ENCODE peak calls at places on chromosomes 12 and 14, in ten cellular contexts. One of them, this sample, is unnamed.

GRCh38 chr12:49230176-49230575 is 34.7 kb upstream of the TUBA1C start:
- DNase-seq in CD4-positive, CD25-positive, alpha-beta regulatory T cell: no peak
- DNase-seq in cardiac muscle cell: no peak
- DNase-seq in lower lobe of right lung: no peak
- DNase-seq in mucosa of descending colon: no peak
- DNase-seq in neuronal stem cell: no peak
- DNase-seq in left ventricle myocardium inferior: no peak
- DNase-seq in heart left ventricle: no peak
- DNase-seq in left lung: no peak
- DNase-seq in HepG2: no peak
- DNase-seq in this sample: no peak

GRCh38 chr12:113403435-113404415 is at the start of gene SDS:
- DNase-seq in neuronal stem cell: no peak
- DNase-seq in heart left ventricle: peak; percentile 66
- DNase-seq in lower lobe of right lung: no peak
- DNase-seq in left lung: peak; percentile 70
- DNase-seq in HepG2: no peak
- DNase-seq in left ventricle myocardium inferior: peak; percentile 46
- DNase-seq in mucosa of descending colon: peak; percentile 45
- DNase-seq in CD4-positive, CD25-positive, alpha-beta regulatory T cell: no peak
- DNase-seq in cardiac muscle cell: no peak
- DNase-seq in this sample: no peak

GRCh38 chr14:69620981-69621380 is 9.6 kb downstream of the SUSD6 start:
- DNase-seq in left lung: no peak
- DNase-seq in neuronal stem cell: no peak
- DNase-seq in heart left ventricle: no peak
- DNase-seq in left ventricle myocardium inferior: no peak
- DNase-seq in cardiac muscle cell: no peak
- DNase-seq in HepG2: no peak
- DNase-seq in CD4-positive, CD25-positive, alpha-beta regulatory T cell: no peak
- DNase-seq in mucosa of descending colon: no peak
- DNase-seq in lower lobe of right lung: no peak
- DNase-seq in this sample: no peak

GRCh38 chr14:85529803-85530574 is at the start of gene FLRT2:
- DNase-seq in mucosa of descending colon: peak; percentile 21
- DNase-seq in heart left ventricle: peak; percentile 37
- DNase-seq in lower lobe of right lung: peak; percentile 57
- DNase-seq in cardiac muscle cell: peak; percentile 29
- DNase-seq in left lung: peak; percentile 68
- DNase-seq in left ventricle myocardium inferior: peak; percentile 50
- DNase-seq in CD4-positive, CD25-positive, alpha-beta regulatory T cell: no peak
- DNase-seq in HepG2: no peak
- DNase-seq in neuronal stem cell: peak; percentile 23
- DNase-seq in this sample: no peak

GRCh38 chr14:20970983-20971704 is 15.9 kb downstream of the RNASE2 start:
- DNase-seq in cardiac muscle cell: peak; percentile 93
- DNase-seq in neuronal stem cell: peak; percentile 82
- DNase-seq in HepG2: peak; percentile 80
- DNase-seq in mucosa of descending colon: peak; percentile 77
- DNase-seq in lower lobe of right lung: peak; percentile 91
- DNase-seq in heart left ventricle: peak; percentile 87
- DNase-seq in CD4-positive, CD25-positive, alpha-beta regulatory T cell: peak; percentile 74
- DNase-seq in left ventricle myocardium inferior: peak; percentile 84
- DNase-seq in left lung: peak; percentile 89
- DNase-seq in this sample: peak; percentile 88

GRCh38 chr12:128783129-128783574 is 40.6 kb downstream of the SLC15A4 start:
- DNase-seq in HepG2: no peak
- DNase-seq in mucosa of descending colon: no peak
- DNase-seq in cardiac muscle cell: no peak
- DNase-seq in lower lobe of right lung: no peak
- DNase-seq in neuronal stem cell: no peak
- DNase-seq in left lung: no peak
- DNase-seq in heart left ventricle: no peak
- DNase-seq in left ventricle myocardium inferior: no peak
- DNase-seq in CD4-positive, CD25-positive, alpha-beta regulatory T cell: no peak
- DNase-seq in this sample: no peak

GRCh38 chr12:30450226-30450625 is 245.4 kb downstream of the IPO8 start:
- DNase-seq in left ventricle myocardium inferior: no peak
- DNase-seq in heart left ventricle: no peak
- DNase-seq in CD4-positive, CD25-positive, alpha-beta regulatory T cell: no peak
- DNase-seq in lower lobe of right lung: no peak
- DNase-seq in cardiac muscle cell: no peak
- DNase-seq in left lung: no peak
- DNase-seq in HepG2: no peak
- DNase-seq in neuronal stem cell: no peak
- DNase-seq in mucosa of descending colon: no peak
- DNase-seq in this sample: no peak

GRCh38 chr14:85528882-85529585 is 910 bp upstream of the FLRT2 start:
- DNase-seq in heart left ventricle: no peak
- DNase-seq in left lung: no peak
- DNase-seq in CD4-positive, CD25-positive, alpha-beta regulatory T cell: no peak
- DNase-seq in neuronal stem cell: peak; percentile 35
- DNase-seq in left ventricle myocardium inferior: no peak
- DNase-seq in lower lobe of right lung: peak; percentile 13
- DNase-seq in cardiac muscle cell: no peak
- DNase-seq in mucosa of descending colon: no peak
- DNase-seq in HepG2: no peak
- DNase-seq in this sample: no peak

GRCh38 chr12:96239711-96240234 is 45.6 kb downstream of the ELK3 start:
- DNase-seq in CD4-positive, CD25-positive, alpha-beta regulatory T cell: no peak
- DNase-seq in left ventricle myocardium inferior: peak; percentile 80
- DNase-seq in left lung: peak; percentile 44
- DNase-seq in mucosa of descending colon: no peak
- DNase-seq in lower lobe of right lung: no peak
- DNase-seq in HepG2: no peak
- DNase-seq in cardiac muscle cell: peak; percentile 96
- DNase-seq in neuronal stem cell: no peak
- DNase-seq in heart left ventricle: peak; percentile 88
- DNase-seq in this sample: no peak

GRCh38 chr12:6824962-6825381 is 3.2 kb upstream of the P3H3 start:
- DNase-seq in CD4-positive, CD25-positive, alpha-beta regulatory T cell: no peak
- DNase-seq in lower lobe of right lung: no peak
- DNase-seq in cardiac muscle cell: no peak
- DNase-seq in left ventricle myocardium inferior: no peak
- DNase-seq in neuronal stem cell: no peak
- DNase-seq in mucosa of descending colon: no peak
- DNase-seq in HepG2: no peak
- DNase-seq in heart left ventricle: no peak
- DNase-seq in left lung: no peak
- DNase-seq in this sample: no peak

GRCh38 chr12:19759229-19759628 is 319.9 kb downstream of the AEBP2 start:
- DNase-seq in heart left ventricle: no peak
- DNase-seq in neuronal stem cell: no peak
- DNase-seq in cardiac muscle cell: no peak
- DNase-seq in CD4-positive, CD25-positive, alpha-beta regulatory T cell: no peak
- DNase-seq in mucosa of descending colon: no peak
- DNase-seq in HepG2: no peak
- DNase-seq in left ventricle myocardium inferior: no peak
- DNase-seq in left lung: no peak
- DNase-seq in lower lobe of right lung: no peak
- DNase-seq in this sample: no peak

GRCh38 chr14:69291396-69291795 is 31.4 kb downstream of the GALNT16 start:
- DNase-seq in CD4-positive, CD25-positive, alpha-beta regulatory T cell: no peak
- DNase-seq in lower lobe of right lung: no peak
- DNase-seq in cardiac muscle cell: no peak
- DNase-seq in HepG2: no peak
- DNase-seq in neuronal stem cell: no peak
- DNase-seq in mucosa of descending colon: no peak
- DNase-seq in left lung: no peak
- DNase-seq in heart left ventricle: no peak
- DNase-seq in left ventricle myocardium inferior: no peak
- DNase-seq in this sample: no peak

GRCh38 chr14:24435192-24435810 is 5.5 kb downstream of the KHNYN start:
- DNase-seq in HepG2: no peak
- DNase-seq in heart left ventricle: no peak
- DNase-seq in lower lobe of right lung: no peak
- DNase-seq in left lung: no peak
- DNase-seq in mucosa of descending colon: no peak
- DNase-seq in neuronal stem cell: no peak
- DNase-seq in left ventricle myocardium inferior: no peak
- DNase-seq in CD4-positive, CD25-positive, alpha-beta regulatory T cell: no peak
- DNase-seq in cardiac muscle cell: no peak
- DNase-seq in this sample: no peak

GRCh38 chr14:52873694-52874093 is 77.2 kb downstream of the FERMT2 start:
- DNase-seq in mucosa of descending colon: no peak
- DNase-seq in lower lobe of right lung: no peak
- DNase-seq in CD4-positive, CD25-positive, alpha-beta regulatory T cell: no peak
- DNase-seq in left ventricle myocardium inferior: no peak
- DNase-seq in heart left ventricle: no peak
- DNase-seq in neuronal stem cell: no peak
- DNase-seq in left lung: no peak
- DNase-seq in HepG2: no peak
- DNase-seq in cardiac muscle cell: no peak
- DNase-seq in this sample: no peak

GRCh38 chr14:90519262-90519920 is 122.6 kb downstream of the CALM1 start:
- DNase-seq in cardiac muscle cell: no peak
- DNase-seq in left ventricle myocardium inferior: no peak
- DNase-seq in CD4-positive, CD25-positive, alpha-beta regulatory T cell: no peak
- DNase-seq in lower lobe of right lung: peak; percentile 15
- DNase-seq in HepG2: no peak
- DNase-seq in mucosa of descending colon: no peak
- DNase-seq in left lung: no peak
- DNase-seq in neuronal stem cell: no peak
- DNase-seq in heart left ventricle: peak; percentile 21
- DNase-seq in this sample: no peak

GRCh38 chr12:75856228-75856627 is 175.3 kb downstream of the PHLDA1 start:
- DNase-seq in CD4-positive, CD25-positive, alpha-beta regulatory T cell: no peak
- DNase-seq in heart left ventricle: no peak
- DNase-seq in neuronal stem cell: no peak
- DNase-seq in HepG2: no peak
- DNase-seq in mucosa of descending colon: no peak
- DNase-seq in cardiac muscle cell: no peak
- DNase-seq in left ventricle myocardium inferior: no peak
- DNase-seq in left lung: no peak
- DNase-seq in lower lobe of right lung: no peak
- DNase-seq in this sample: no peak

GRCh38 chr14:96390965-96391292 is 999 bp upstream of the AK7 start:
- DNase-seq in CD4-positive, CD25-positive, alpha-beta regulatory T cell: peak; percentile 1
- DNase-seq in neuronal stem cell: no peak
- DNase-seq in lower lobe of right lung: no peak
- DNase-seq in heart left ventricle: no peak
- DNase-seq in left lung: no peak
- DNase-seq in mucosa of descending colon: no peak
- DNase-seq in left ventricle myocardium inferior: no peak
- DNase-seq in HepG2: no peak
- DNase-seq in cardiac muscle cell: no peak
- DNase-seq in this sample: no peak

GRCh38 chr14:61710853-61711817 is 15.8 kb downstream of the HIF1A start:
- DNase-seq in left lung: no peak
- DNase-seq in CD4-positive, CD25-positive, alpha-beta regulatory T cell: no peak
- DNase-seq in heart left ventricle: no peak
- DNase-seq in lower lobe of right lung: no peak
- DNase-seq in cardiac muscle cell: no peak
- DNase-seq in HepG2: peak; percentile 32
- DNase-seq in left ventricle myocardium inferior: no peak
- DNase-seq in neuronal stem cell: no peak
- DNase-seq in mucosa of descending colon: no peak
- DNase-seq in this sample: no peak

GRCh38 chr12:76901628-76902386 is 23.0 kb upstream of the CSRP2 start:
- DNase-seq in heart left ventricle: no peak
- DNase-seq in HepG2: no peak
- DNase-seq in neuronal stem cell: no peak
- DNase-seq in CD4-positive, CD25-positive, alpha-beta regulatory T cell: no peak
- DNase-seq in mucosa of descending colon: no peak
- DNase-seq in left ventricle myocardium inferior: no peak
- DNase-seq in cardiac muscle cell: no peak
- DNase-seq in lower lobe of right lung: no peak
- DNase-seq in left lung: no peak
- DNase-seq in this sample: no peak
- H3K4me3 ChIP-seq in heart left ventricle: no peak overlapping the region
- H3K4me3 ChIP-seq in HepG2: no peak overlapping the region
- H3K4me3 ChIP-seq in neuronal stem cell: no peak overlapping the region
- H3K4me3 ChIP-seq in CD4-positive, CD25-positive, alpha-beta regulatory T cell: no peak overlapping the region
- H3K4me3 ChIP-seq in mucosa of descending colon: no peak overlapping the region
- H3K4me3 ChIP-seq in left ventricle myocardium inferior: no peak overlapping the region
- H3K4me3 ChIP-seq in cardiac muscle cell: no peak overlapping the region
- H3K4me3 ChIP-seq in lower lobe of right lung: no peak overlapping the region
- H3K4me3 ChIP-seq in left lung: no peak overlapping the region
- H3K4me3 ChIP-seq in this sample: no peak overlapping the region

GRCh38 chr12:53463802-53464375 is 12.0 kb downstream of the PCBP2 start:
- DNase-seq in neuronal stem cell: no peak
- DNase-seq in heart left ventricle: no peak
- DNase-seq in HepG2: no peak
- DNase-seq in cardiac muscle cell: no peak
- DNase-seq in mucosa of descending colon: no peak
- DNase-seq in left lung: no peak
- DNase-seq in left ventricle myocardium inferior: no peak
- DNase-seq in lower lobe of right lung: no peak
- DNase-seq in CD4-positive, CD25-positive, alpha-beta regulatory T cell: no peak
- DNase-seq in this sample: no peak
- H3K36me3 ChIP-seq in neuronal stem cell: peaks cover 75% of the 10 kb centered on the region
- H3K36me3 ChIP-seq in heart left ventricle: peaks cover 8% of the 10 kb centered on the region
- H3K36me3 ChIP-seq in HepG2: peaks cover 98% of the 10 kb centered on the region
- H3K36me3 ChIP-seq in cardiac muscle cell: peaks cover 99% of the 10 kb centered on the region
- H3K36me3 ChIP-seq in mucosa of descending colon: peaks cover 52% of the 10 kb centered on the region
- H3K36me3 ChIP-seq in left lung: peaks cover 9% of the 10 kb centered on the region
- H3K36me3 ChIP-seq in left ventricle myocardium inferior: peaks cover 100% of the 10 kb centered on the region
- H3K36me3 ChIP-seq in lower lobe of right lung: peaks cover 100% of the 10 kb centered on the region
- H3K36me3 ChIP-seq in CD4-positive, CD25-positive, alpha-beta regulatory T cell: peaks cover 99% of the 10 kb centered on the region
- H3K36me3 ChIP-seq in this sample: peaks cover 64% of the 10 kb centered on the region

GRCh38 chr14:59407246-59407615 is 57.9 kb downstream of the GPR135 start:
- DNase-seq in left lung: no peak
- DNase-seq in heart left ventricle: no peak
- DNase-seq in HepG2: peak; percentile 26
- DNase-seq in left ventricle myocardium inferior: no peak
- DNase-seq in neuronal stem cell: no peak
- DNase-seq in CD4-positive, CD25-positive, alpha-beta regulatory T cell: no peak
- DNase-seq in mucosa of descending colon: no peak
- DNase-seq in lower lobe of right lung: no peak
- DNase-seq in cardiac muscle cell: no peak
- DNase-seq in this sample: no peak
- H3K4me3 ChIP-seq in left lung: no peak overlapping the region
- H3K4me3 ChIP-seq in heart left ventricle: no peak overlapping the region
- H3K4me3 ChIP-seq in HepG2: no peak overlapping the region
- H3K4me3 ChIP-seq in left ventricle myocardium inferior: peak overlapping the region; percentile 0
- H3K4me3 ChIP-seq in neuronal stem cell: no peak overlapping the region
- H3K4me3 ChIP-seq in CD4-positive, CD25-positive, alpha-beta regulatory T cell: no peak overlapping the region
- H3K4me3 ChIP-seq in mucosa of descending colon: no peak overlapping the region
- H3K4me3 ChIP-seq in lower lobe of right lung: no peak overlapping the region
- H3K4me3 ChIP-seq in cardiac muscle cell: no peak overlapping the region
- H3K4me3 ChIP-seq in this sample: no peak overlapping the region

DNA sequence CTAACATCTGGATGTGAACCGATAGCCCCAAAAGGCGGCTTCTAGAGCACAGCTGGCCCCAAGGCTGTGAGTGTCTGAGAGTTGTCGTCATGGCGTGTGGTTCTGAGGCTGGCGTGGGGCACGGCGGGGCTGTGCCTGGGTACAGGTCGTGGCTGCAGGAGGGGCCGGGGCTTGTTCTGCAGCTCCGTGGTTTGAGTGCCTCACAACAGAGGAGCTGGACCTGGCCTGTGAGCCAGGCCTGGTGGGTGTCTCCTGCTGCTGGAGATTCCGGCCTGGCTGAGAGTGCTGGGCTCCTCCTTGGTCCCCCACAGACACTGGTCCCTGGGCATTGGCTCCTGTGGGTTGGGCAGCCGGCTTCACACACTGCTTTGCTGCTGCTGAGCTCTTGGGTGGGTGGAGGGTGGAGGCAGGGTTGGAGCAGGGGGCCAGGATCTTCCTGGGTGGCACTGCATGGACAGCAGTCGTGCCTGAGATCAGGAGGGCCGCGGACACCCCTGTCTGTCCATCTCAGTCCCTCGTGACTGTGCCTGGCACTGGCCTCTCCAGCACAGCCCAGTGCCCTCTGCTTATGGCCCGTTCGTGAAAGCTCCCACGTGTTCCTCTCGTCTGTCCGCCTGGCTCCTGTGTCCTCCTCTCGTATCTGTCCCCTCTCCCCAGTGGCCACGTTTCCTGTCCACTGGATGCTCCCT is 31.8 kb upstream of the TEX22 start:
- DNase-seq in HepG2: no peak
- DNase-seq in heart left ventricle: no peak
- DNase-seq in lower lobe of right lung: no peak
- DNase-seq in neuronal stem cell: no peak
- DNase-seq in left ventricle myocardium inferior: no peak
- DNase-seq in left lung: no peak
- DNase-seq in mucosa of descending colon: no peak
- DNase-seq in cardiac muscle cell: no peak
- DNase-seq in CD4-positive, CD25-positive, alpha-beta regulatory T cell: no peak
- DNase-seq in this sample: no peak
- H3K36me3 ChIP-seq in HepG2: no peaks in the 10 kb centered on the region
- H3K36me3 ChIP-seq in heart left ventricle: no peaks in the 10 kb centered on the region
- H3K36me3 ChIP-seq in lower lobe of right lung: peaks cover 30% of the 10 kb centered on the region
- H3K36me3 ChIP-seq in neuronal stem cell: no peaks in the 10 kb centered on the region
- H3K36me3 ChIP-seq in left ventricle myocardium inferior: peaks cover 36% of the 10 kb centered on the region
- H3K36me3 ChIP-seq in left lung: no peaks in the 10 kb centered on the region
- H3K36me3 ChIP-seq in mucosa of descending colon: no peaks in the 10 kb centered on the region
- H3K36me3 ChIP-seq in cardiac muscle cell: no peaks in the 10 kb centered on the region
- H3K36me3 ChIP-seq in CD4-positive, CD25-positive, alpha-beta regulatory T cell: no peaks in the 10 kb centered on the region
- H3K36me3 ChIP-seq in this sample: no peaks in the 10 kb centered on the region

This sample was measured in GM06990.